ENCODE peak calls at places on chromosomes 7 and 10, in seven cellular contexts. W, E, L, B, A, O and V are unnamed samples. For H3K4me1 and H3K27me3, the result is how much of the 10 kb centered on the place peaks cover.

GRCh38 chr10:110398419-110399162 is 93.9 kb upstream of the SMNDC1 start:
- DNase-seq in B (peak), A (peak), O (peak), E (peak), L (no peak), W (no peak), V (no peak)

GRCh38 chr10:13708256-13708990 is 121.7 kb downstream of the PRPF18 start:
- DNase-seq in E (no peak), B (no peak), O (no peak), A (peak), L (no peak), W (no peak), V (no peak)

GRCh38 chr10:119658274-119658673 is 7.1 kb downstream of the BAG3 start:
- DNase-seq in L (peak), B (peak), A (peak), W (peak), E (peak), O (peak), V (no peak)

GRCh38 chr10:14032406-14032998 is 298.2 kb downstream of the FRMD4A start:
- DNase-seq in O (no peak), A (peak), W (no peak), L (no peak), E (no peak), B (no peak), V (peak)

GRCh38 chr10:130652964-130653578 is 516.9 kb downstream of the GLRX3 start:
- DNase-seq in O (no peak), E (no peak), A (no peak), W (no peak), B (no peak), L (no peak), V (no peak)

GRCh38 chr10:73588656-73589055 is 2.5 kb downstream of the USP54 start:
- DNase-seq in L (no peak), A (no peak), O (no peak), W (no peak), E (no peak), B (no peak), V (no peak)

GRCh38 chr10:130511801-130512200 is 375.6 kb downstream of the GLRX3 start:
- DNase-seq in B (no peak), E (no peak), W (no peak), A (no peak), O (no peak), L (no peak), V (no peak)

GRCh38 chr7:28102778-28103177 is 77.8 kb downstream of the JAZF1 start:
- DNase-seq in A (peak), B (no peak), O (no peak), L (peak), W (peak), E (peak), V (no peak)

GRCh38 chr10:116744163-116744788 is 1.9 kb upstream of the HSPA12A start:
- DNase-seq in O (no peak), A (no peak), W (no peak), B (no peak), L (no peak), E (no peak), V (no peak)

GRCh38 chr7:45874408-45875131 is 1.7 kb upstream of the CCDC201 start:
- DNase-seq in E (no peak), A (no peak), B (no peak), L (no peak), W (no peak), O (no peak), V (no peak)

GRCh38 chr7:92810242-92810611 is 26.1 kb downstream of the CDK6 start:
- DNase-seq in E (no peak), W (no peak), L (no peak), B (no peak), O (no peak), A (peak), V (no peak)

GRCh38 chr10:36612436-36612835 is 513.0 kb upstream of the ANKRD30A start:
- DNase-seq in L (no peak), E (no peak), O (no peak), A (peak), W (no peak), B (no peak), V (no peak)

GRCh38 chr7:158818325-158819213 is 10.7 kb downstream of the ESYT2 start:
- DNase-seq in O (peak), B (peak), A (peak), L (peak), E (peak), W (peak), V (peak)
- H3K4me1 ChIP-seq in O (half or more), B (under half), A (under half), L (under half), E (under half), W (half or more), V (half or more)

GRCh38 chr7:128831994-128832879 is 2.0 kb downstream of the FLNC start:
- DNase-seq in O (peak), E (no peak), A (peak), L (peak), W (peak), B (no peak), V (no peak)

GRCh38 chr7:128832880-128833147 is 2.6 kb downstream of the FLNC start:
- DNase-seq in E (no peak), O (no peak), A (no peak), L (no peak), W (no peak), B (no peak), V (no peak)

GRCh38 chr7:128829391-128830166 is 627 bp upstream of the FLNC start:
- DNase-seq in O (peak), B (no peak), L (no peak), W (peak), A (peak), E (no peak), V (no peak)

GRCh38 chr7:128831178-128831993 is 1.2 kb downstream of the FLNC start:
- DNase-seq in B (no peak), A (peak), E (no peak), O (peak), L (peak), W (peak), V (no peak)

DNA sequence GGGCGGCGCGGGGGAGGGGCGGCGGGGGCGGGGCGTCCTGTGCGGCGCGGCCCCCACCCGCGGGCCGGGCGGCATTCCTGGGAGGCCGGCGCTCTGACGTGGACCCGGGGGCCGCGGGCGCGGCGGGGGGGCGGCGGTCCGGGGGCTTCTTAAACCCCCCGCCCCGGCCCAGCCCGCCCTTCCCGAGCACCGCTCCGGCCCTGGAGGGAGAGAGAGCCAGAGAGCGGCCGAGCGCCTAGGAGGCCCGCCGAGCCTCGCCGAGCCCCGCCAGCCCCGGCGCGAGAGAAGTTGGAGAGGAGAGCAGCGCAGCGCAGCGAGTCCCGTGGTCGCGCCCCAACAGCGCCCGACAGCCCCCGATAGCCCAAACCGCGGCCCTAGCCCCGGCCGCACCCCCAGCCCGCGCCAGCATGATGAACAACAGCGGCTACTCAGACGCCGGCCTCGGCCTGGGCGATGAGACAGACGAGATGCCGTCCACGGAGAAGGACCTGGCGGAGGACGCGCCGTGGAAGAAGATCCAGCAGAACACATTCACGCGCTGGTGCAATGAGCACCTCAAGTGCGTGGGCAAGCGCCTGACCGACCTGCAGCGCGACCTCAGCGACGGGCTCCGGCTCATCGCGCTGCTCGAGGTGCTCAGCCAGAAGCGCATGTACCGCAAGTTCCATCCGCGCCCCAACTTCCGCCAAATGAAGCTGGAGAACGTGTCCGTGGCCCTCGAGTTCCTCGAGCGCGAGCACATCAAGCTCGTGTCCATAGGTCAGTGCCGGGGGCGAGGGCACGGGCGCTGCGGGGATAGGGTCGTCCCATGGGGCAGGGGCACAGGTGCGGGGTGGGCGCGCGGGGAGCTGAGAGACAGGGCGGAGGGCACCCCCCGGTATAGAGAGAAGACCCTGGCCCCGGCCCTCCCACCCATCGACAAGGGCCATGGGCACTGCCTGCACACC is at the start of gene FLNC:
- DNase-seq in B (no peak), L (peak), O (peak), W (peak), A (peak), E (no peak), V (no peak)
- H3K27me3 ChIP-seq in B (under half), L (under half), O (under half), W (under half), A (under half), E (under half), V (under half)

GRCh38 chr7:77458786-77459185 is 42.6 kb upstream of the GSAP start:
- DNase-seq in A (no peak), B (no peak), W (no peak), O (no peak), L (no peak), E (no peak), V (no peak)
- H3K4me1 ChIP-seq in A (under half), B (under half), W (under half), O (under half), L (under half), E (under half), V (under half)

GRCh38 chr10:84164442-84164841 is 9.2 kb upstream of the GPR15LG start:
- DNase-seq in E (no peak), W (no peak), L (no peak), B (no peak), O (no peak), A (peak), V (no peak)

GRCh38 chr10:84163992-84164391 is 9.6 kb upstream of the GPR15LG start:
- DNase-seq in O (no peak), W (no peak), A (no peak), B (peak), L (no peak), E (no peak), V (no peak)

GRCh38 chr10:84172435-84173356 is 905 bp upstream of the GPR15LG start:
- DNase-seq in O (no peak), L (no peak), W (no peak), B (peak), E (peak), A (no peak), V (no peak)

GRCh38 chr10:84160663-84161362 is 12.8 kb upstream of the GPR15LG start:
- DNase-seq in L (no peak), W (no peak), B (no peak), O (no peak), E (no peak), A (peak), V (no peak)

DNA sequence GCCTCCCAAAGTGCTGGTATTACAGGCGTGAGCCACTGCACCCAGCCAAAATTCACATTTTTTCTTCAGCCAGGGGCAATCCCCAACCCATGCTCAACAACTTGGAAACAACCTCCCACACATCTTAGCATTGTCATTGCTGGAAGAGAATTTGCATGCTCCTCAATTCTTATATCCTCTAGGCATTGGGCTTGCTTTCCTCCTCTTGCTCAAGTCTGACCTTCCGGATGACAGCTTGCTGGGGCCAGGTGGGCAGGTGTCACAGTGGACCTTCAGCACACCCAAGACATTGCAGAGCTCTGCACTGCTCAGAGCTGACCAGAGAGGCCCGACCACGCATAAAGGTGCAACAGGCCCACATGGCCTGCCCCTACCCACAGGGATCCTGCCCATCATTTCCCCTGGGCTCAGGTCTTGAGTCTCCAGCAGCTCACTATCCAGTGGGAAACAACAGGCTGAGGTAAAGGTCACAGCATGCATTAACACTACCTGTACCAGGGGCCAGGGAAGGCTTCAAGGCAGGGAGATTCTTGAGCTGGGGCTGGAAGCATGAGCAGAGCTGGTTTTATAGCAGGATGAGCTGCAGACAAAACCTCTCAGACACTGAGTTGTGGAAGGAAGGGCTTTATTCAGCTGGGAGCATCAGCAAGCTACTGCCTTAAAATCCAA is 6.8 kb upstream of the GPR15LG start:
- DNase-seq in W (no peak), L (no peak), O (no peak), E (no peak), B (peak), A (no peak), V (no peak)
- H3K27me3 ChIP-seq in W (under half), L (under half), O (under half), E (under half), B (under half), A (under half), V (under half)

DNA sequence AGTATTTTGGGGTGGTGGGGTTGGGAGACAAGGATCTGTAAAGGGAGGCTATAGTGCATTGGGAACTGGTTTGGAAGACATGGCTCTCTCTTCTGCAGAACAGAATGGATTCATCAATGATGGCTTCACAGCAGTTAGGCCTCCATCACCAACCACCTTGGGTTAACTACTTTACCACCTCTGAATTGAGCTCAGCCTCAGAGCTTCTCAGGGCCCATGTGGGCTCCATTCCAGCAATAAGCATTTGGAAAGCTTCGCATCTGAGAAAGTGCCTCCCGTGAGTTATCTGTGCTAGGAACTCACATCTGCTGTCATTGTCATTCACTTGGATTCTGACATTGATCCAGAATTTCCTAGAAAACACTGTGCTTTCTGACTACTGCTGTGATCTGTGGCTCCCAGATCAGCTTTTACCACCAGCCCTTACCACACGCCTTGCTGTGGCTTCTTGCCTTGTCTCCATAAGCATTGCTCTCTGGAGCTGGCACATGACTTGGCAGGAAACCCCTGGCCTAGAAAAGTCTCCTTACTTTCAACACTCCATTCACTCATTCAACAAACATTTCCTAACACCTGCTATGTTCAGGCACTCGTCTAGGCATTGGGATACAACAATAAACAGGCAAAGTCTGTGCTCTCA is 70.7 kb upstream of the ADO start:
- DNase-seq in E (no peak), B (no peak), W (no peak), O (no peak), L (no peak), A (no peak), V (no peak)
- H3K4me1 ChIP-seq in E (under half), B (under half), W (under half), O (under half), L (under half), A (under half), V (under half)

DNA sequence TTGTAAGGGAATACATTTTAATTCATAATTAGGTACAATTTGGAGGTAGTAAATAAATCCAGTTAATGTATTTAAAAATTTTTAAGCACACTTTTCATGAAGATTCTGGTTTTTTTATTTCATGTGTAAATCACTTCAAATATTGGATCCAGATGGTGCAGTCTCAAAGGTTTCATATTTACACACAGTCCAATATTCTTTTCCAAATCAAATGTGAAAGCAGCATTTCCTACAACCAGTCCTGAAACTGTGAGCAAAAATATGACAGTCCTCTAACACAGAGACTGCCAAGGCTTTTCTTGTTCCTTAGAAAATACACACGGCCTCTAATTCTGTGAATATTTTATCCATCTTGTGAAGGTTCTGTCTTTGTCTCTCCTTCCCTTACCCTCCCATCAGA is 645.9 kb downstream of the ARL4A start:
- DNase-seq in W (no peak), E (no peak), A (no peak), B (no peak), L (no peak), O (no peak), V (no peak)
- H3K27me3 ChIP-seq in W (under half), E (under half), A (under half), B (under half), L (under half), O (under half), V (under half)